ENCODE peak calls at places on chromosomes 7 and 10, in nine cellular contexts. P is heart right ventricle, X is fibroblast of lung, K is left ventricle myocardium inferior, W is dorsolateral prefrontal cortex, M is cardiac fibroblast, L is stomach, O is neural progenitor cell, T is lower lobe of right lung. C is an unnamed sample.
A peak's percentile ranks its signal among the peaks of the same experiment; 100 is the strongest.

GRCh38 chr10:27454837-27455236 is 49.3 kb upstream of the RAB18 start:
- DNase-seq in P (no peak), X (no peak), K (no peak), W (no peak), M (no peak), L (no peak), O (no peak), T (no peak), C (no peak)

GRCh38 chr10:8398771-8399170 is 344.3 kb downstream of the GATA3 start:
- DNase-seq in P (no peak), X (no peak), K (no peak), W (no peak), M (peak; percentile 8), L (no peak), O (no peak), T (no peak), C (no peak)

GRCh38 chr7:17075601-17076000 is 193.8 kb upstream of the AGR3 start:
- DNase-seq in P (no peak), X (no peak), K (no peak), W (no peak), M (no peak), L (no peak), O (no peak), T (no peak), C (no peak)

GRCh38 chr10:71671983-71672535 is 47.5 kb downstream of the C10orf105 start:
- DNase-seq in P (no peak), X (no peak), K (no peak), W (no peak), M (no peak), L (no peak), O (no peak), T (no peak), C (no peak)

GRCh38 chr10:108439397-108439796 is 1274.9 kb upstream of the SORCS1 start:
- DNase-seq in P (no peak), X (peak; percentile 5), K (no peak), W (no peak), M (peak; percentile 17), L (no peak), O (no peak), T (no peak), C (no peak)

GRCh38 chr10:21927601-21928000 is 75.9 kb downstream of the DNAJC1 start:
- DNase-seq in P (no peak), X (peak; percentile 84), K (no peak), W (no peak), M (peak; percentile 77), L (no peak), O (no peak), T (no peak), C (no peak)

GRCh38 chr7:140203556-140203955 is 26.8 kb upstream of the KDM7A start:
- DNase-seq in P (no peak), X (no peak), K (no peak), W (no peak), M (no peak), L (no peak), O (no peak), T (no peak), C (no peak)

GRCh38 chr10:118968071-118968470 is 61.4 kb upstream of the NANOS1 start:
- DNase-seq in P (no peak), X (no peak), K (no peak), W (no peak), M (no peak), L (no peak), O (no peak), T (no peak), C (no peak)

GRCh38 chr7:71303566-71303965 is 171.6 kb downstream of the GALNT17 start:
- DNase-seq in P (no peak), X (peak; percentile 93), K (no peak), W (no peak), M (no peak), L (no peak), O (no peak), T (no peak), C (no peak)

GRCh38 chr10:49539320-49539885 is 482 bp upstream of the ERCC6 start:
- DNase-seq in P (peak; percentile 27), X (peak; percentile 58), K (peak; percentile 25), W (no peak), M (peak; percentile 74), L (peak; percentile 50), O (peak; percentile 34), T (peak; percentile 60), C (peak; percentile 52)

GRCh38 chr10:33066558-33067236 is 108.7 kb upstream of the ITGB1 start:
- DNase-seq in P (no peak), X (peak; percentile 86), K (no peak), W (no peak), M (peak; percentile 87), L (no peak), O (no peak), T (no peak), C (no peak)

GRCh38 chr10:89600041-89600440 is 45.0 kb downstream of the PANK1 start:
- DNase-seq in P (no peak), X (no peak), K (no peak), W (no peak), M (no peak), L (no peak), O (no peak), T (no peak), C (no peak)

GRCh38 chr7:32942783-32943653 is 14.2 kb upstream of the FKBP9 start:
- DNase-seq in P (peak; percentile 75), X (peak; percentile 81), K (peak; percentile 86), W (peak; percentile 78), M (peak; percentile 77), L (peak; percentile 83), O (peak; percentile 89), T (peak; percentile 88), C (peak; percentile 59)

GRCh38 chr7:340979-341694 is 51.2 kb downstream of the FOXL3 start:
- DNase-seq in P (no peak), X (no peak), K (no peak), W (no peak), M (no peak), L (no peak), O (no peak), T (no peak), C (no peak)

GRCh38 chr10:8060010-8060703 is 5.7 kb downstream of the GATA3 start:
- DNase-seq in P (no peak), X (peak; percentile 73), K (no peak), W (no peak), M (no peak), L (no peak), O (peak; percentile 76), T (no peak), C (no peak)

GRCh38 chr7:77985974-77986339 is 187.4 kb downstream of the PHTF2 start:
- DNase-seq in P (no peak), X (no peak), K (no peak), W (no peak), M (peak; percentile 86), L (no peak), O (no peak), T (no peak), C (no peak)

GRCh38 chr10:69786791-69787190 is 14.9 kb upstream of the COL13A1 start:
- DNase-seq in P (no peak), X (peak; percentile 38), K (no peak), W (no peak), M (peak; percentile 76), L (no peak), O (peak; percentile 23), T (no peak), C (no peak)
- TF ChIP-seq CTCF in P (peak; percentile 22), X (peak; percentile 46), K (peak; percentile 30), W (no peak), M (peak; percentile 65), L (no peak), O (peak; percentile 47), T (no peak), C (no peak)

GRCh38 chr7:128867842-128868623 is 5.4 kb downstream of the ATP6V1F start:
- DNase-seq in P (no peak), X (peak; percentile 42), K (no peak), W (no peak), M (no peak), L (peak; percentile 45), O (no peak), T (no peak), C (no peak)

GRCh38 chr7:128871050-128871449 is 8.4 kb downstream of the ATP6V1F start:
- DNase-seq in P (no peak), X (no peak), K (no peak), W (no peak), M (no peak), L (no peak), O (no peak), T (no peak), C (no peak)

GRCh38 chr7:128869944-128870285 is 7.3 kb downstream of the ATP6V1F start:
- DNase-seq in P (no peak), X (no peak), K (no peak), W (no peak), M (no peak), L (no peak), O (peak; percentile 68), T (no peak), C (no peak)

GRCh38 chr7:128868624-128869137 is 6.0 kb downstream of the ATP6V1F start:
- DNase-seq in P (no peak), X (no peak), K (no peak), W (no peak), M (no peak), L (no peak), O (no peak), T (no peak), C (no peak)

DNA sequence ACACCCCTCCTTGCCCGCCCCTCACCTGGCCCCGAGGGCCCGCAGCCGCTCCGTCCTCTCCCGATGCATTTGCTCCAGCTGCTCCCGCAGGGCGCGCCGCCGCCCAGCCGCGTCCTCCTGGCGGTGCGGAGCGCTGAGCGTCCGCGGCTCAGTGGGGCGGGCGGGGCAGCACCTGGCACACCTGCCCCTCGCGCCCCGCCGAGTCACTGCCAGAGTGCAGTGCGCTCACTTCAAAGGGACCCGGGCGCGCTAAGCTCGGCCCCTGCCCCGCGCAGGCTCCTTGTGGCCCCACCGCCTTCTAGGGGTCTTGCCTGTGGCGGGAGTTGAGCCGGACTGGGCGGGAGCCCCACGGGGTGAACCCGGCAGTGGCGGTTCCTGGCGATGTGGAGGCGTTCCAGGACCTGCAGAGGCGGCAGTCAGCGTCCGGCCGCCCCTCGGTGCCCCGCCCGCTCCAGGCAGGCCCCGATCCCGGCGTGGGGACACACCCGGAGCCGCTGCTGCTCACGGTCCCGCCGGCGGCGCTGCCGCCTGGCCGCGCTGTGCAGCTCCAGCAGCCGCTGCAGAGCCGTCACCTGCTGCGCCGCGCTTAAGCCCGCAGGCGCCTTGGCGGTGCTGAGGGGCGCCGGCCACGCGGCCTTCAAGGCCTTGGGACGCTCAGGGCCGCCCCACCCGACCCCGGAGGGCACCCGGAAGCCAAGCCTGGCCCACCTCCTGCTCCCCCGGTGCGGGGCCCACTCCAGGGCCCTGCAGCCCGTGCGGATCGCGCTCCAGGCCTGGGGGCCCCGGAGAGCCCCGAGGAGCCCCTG is 6.7 kb downstream of the ATP6V1F start:
- DNase-seq in P (peak; percentile 41), X (peak; percentile 42), K (peak; percentile 42), W (peak; percentile 53), M (peak; percentile 42), L (peak; percentile 69), O (peak; percentile 88), T (peak; percentile 70), C (peak; percentile 64)
- TF ChIP-seq CTCF in P (no peak), X (no peak), K (peak; percentile 33), W (peak; percentile 22), M (no peak), L (no peak), O (peak; percentile 8), T (peak; percentile 18), C (no peak)

GRCh38 chr7:144027070-144027469 is 21.7 kb upstream of the OR2A5 start:
- DNase-seq in P (no peak), X (peak; percentile 10), K (no peak), W (no peak), M (peak; percentile 71), L (no peak), O (peak; percentile 6), T (no peak), C (no peak)
- TF ChIP-seq CTCF in P (peak; percentile 68), X (peak; percentile 54), K (peak; percentile 69), W (peak; percentile 63), M (peak; percentile 45), L (no peak), O (peak; percentile 55), T (peak; percentile 21), C (peak; percentile 25)

GRCh38 chr7:135799881-135800280 is 51.3 kb upstream of the FAM180A start:
- DNase-seq in P (no peak), X (no peak), K (no peak), W (no peak), M (no peak), L (no peak), O (no peak), T (no peak), C (no peak)
- TF ChIP-seq CTCF in P (no peak), X (no peak), K (no peak), W (no peak), M (no peak), L (no peak), O (no peak), T (no peak), C (no peak)